ENCODE peak calls at places on chromosomes 7 and 10, in nine cellular contexts. A is Calu3; Y is WERI-Rb-1; O is fibroblast of lung; L is CD4-positive, alpha-beta T cell; S is kidney epithelial cell; I is endodermal cell; E is lung; B is IMR-90. G is an unnamed sample.

GRCh38 chr7:159175792-159176191 is 31.1 kb upstream of the VIPR2 start:
- DNase-seq in B (no peak), E (no peak), S (no peak), L (no peak), A (no peak), I (no peak), O (no peak), Y (no peak), G (no peak)

GRCh38 chr10:62023289-62023688 is 121.8 kb downstream of the ARID5B start:
- DNase-seq in S (no peak), E (no peak), Y (no peak), A (no peak), I (no peak), B (no peak), L (no peak), O (no peak), G (no peak)

GRCh38 chr7:78530351-78530750 is 731.8 kb downstream of the PHTF2 start:
- DNase-seq in B (peak), L (no peak), S (peak), Y (no peak), O (peak), E (no peak), A (no peak), I (no peak), G (peak)

GRCh38 chr7:5472432-5473315 is 49.0 kb upstream of the TNRC18 start:
- DNase-seq in I (peak), Y (no peak), E (no peak), B (no peak), A (no peak), O (no peak), L (no peak), S (no peak), G (no peak)

GRCh38 chr10:87861566-87861952 is 1.8 kb downstream of the KLLN start:
- DNase-seq in E (peak), L (peak), I (no peak), O (peak), Y (no peak), B (peak), S (no peak), A (peak), G (peak)

GRCh38 chr10:4849555-4850242 is 23.7 kb downstream of the AKR1E2 start:
- DNase-seq in E (peak), Y (peak), S (peak), O (peak), L (peak), A (peak), I (peak), B (peak), G (peak)

GRCh38 chr10:75825656-75826055 is 394.2 kb downstream of the LRMDA start:
- DNase-seq in L (no peak), S (no peak), B (no peak), O (no peak), I (no peak), A (no peak), Y (no peak), E (no peak), G (no peak)

GRCh38 chr7:50497968-50498367 is 47.8 kb upstream of the FIGNL1 start:
- DNase-seq in B (peak), Y (no peak), S (no peak), L (no peak), E (no peak), O (no peak), I (no peak), A (no peak), G (peak)

GRCh38 chr7:115748123-115748738 is 282.3 kb downstream of the TFEC start:
- DNase-seq in L (no peak), O (no peak), Y (peak), S (no peak), B (peak), A (peak), I (no peak), E (no peak), G (no peak)

GRCh38 chr7:129388353-129389098 is 45.7 kb upstream of the STRIP2 start:
- DNase-seq in Y (no peak), I (no peak), S (no peak), E (no peak), O (no peak), B (no peak), A (no peak), L (no peak), G (no peak)

GRCh38 chr10:105274671-105275070 is 633.6 kb downstream of the SORCS3 start:
- DNase-seq in A (no peak), S (no peak), O (no peak), E (no peak), Y (no peak), B (no peak), I (no peak), L (no peak), G (no peak)

GRCh38 chr10:119541046-119541445 is 1.5 kb downstream of the RGS10 start:
- DNase-seq in I (no peak), S (no peak), Y (no peak), O (peak), B (peak), E (no peak), A (no peak), L (no peak), G (peak)

GRCh38 chr10:48274636-48275035 is at the start of gene FRMPD2:
- DNase-seq in Y (peak), E (no peak), O (no peak), A (no peak), L (no peak), S (no peak), I (peak), B (no peak), G (no peak)

GRCh38 chr10:94002156-94002555 is 8.4 kb downstream of the PLCE1 start:
- DNase-seq in E (no peak), S (no peak), I (no peak), L (no peak), B (no peak), A (no peak), Y (no peak), O (peak), G (no peak)

GRCh38 chr7:77242068-77242467 is 42.4 kb upstream of the FGL2 start:
- DNase-seq in A (no peak), S (no peak), O (no peak), I (no peak), L (no peak), Y (no peak), B (no peak), E (no peak), G (no peak)

GRCh38 chr10:16644146-16644545 is 122.5 kb upstream of the C1QL3 start:
- DNase-seq in S (peak), A (peak), L (no peak), B (peak), I (no peak), E (no peak), O (peak), Y (no peak), G (peak)

GRCh38 chr10:127148933-127149220 is 47.5 kb downstream of the INSYN2A start:
- DNase-seq in A (no peak), Y (no peak), S (peak), E (no peak), O (peak), I (no peak), L (no peak), B (peak), G (peak)

GRCh38 chr7:26664735-26665420 is 199.5 kb downstream of the SKAP2 start:
- DNase-seq in O (peak), B (peak), A (peak), E (peak), Y (no peak), I (no peak), L (peak), S (no peak), G (peak)

GRCh38 chr7:17318146-17318545 is 19.7 kb downstream of the AHR start:
- DNase-seq in B (peak), I (no peak), Y (no peak), E (no peak), S (no peak), L (no peak), A (no peak), O (peak), G (peak)

GRCh38 chr7:19284136-19284535 is 138.9 kb upstream of the FERD3L start:
- DNase-seq in A (no peak), E (no peak), O (no peak), I (no peak), Y (no peak), S (no peak), L (no peak), B (no peak), G (peak)

GRCh38 chr7:156445997-156446761 is 194.4 kb upstream of the RNF32 start:
- DNase-seq in S (no peak), B (no peak), O (no peak), I (no peak), Y (no peak), L (no peak), E (no peak), A (no peak), G (no peak)

GRCh38 chr10:86756511-86757109 is at the start of gene BMPR1A:
- DNase-seq in O (no peak), S (no peak), B (peak), Y (peak), E (peak), I (peak), L (peak), A (peak), G (peak)

GRCh38 chr10:102055647-102056419 is at the start of gene ARMH3:
- DNase-seq in A (peak), L (peak), S (peak), B (peak), E (peak), O (peak), I (peak), Y (peak), G (peak)
- TF ChIP-seq CTCF in A (no peak), L (no peak), S (no peak), B (no peak), E (no peak), O (no peak), I (no peak), Y (no peak), G (no peak)

GRCh38 chr7:100397336-100398081 is 24.2 kb downstream of the PILRA start:
- DNase-seq in L (no peak), I (peak), E (no peak), Y (no peak), B (no peak), S (no peak), O (no peak), A (no peak), G (no peak)
- TF ChIP-seq CTCF in L (no peak), I (peak), E (no peak), Y (no peak), B (no peak), S (no peak), O (no peak), A (no peak), G (no peak)

DNA sequence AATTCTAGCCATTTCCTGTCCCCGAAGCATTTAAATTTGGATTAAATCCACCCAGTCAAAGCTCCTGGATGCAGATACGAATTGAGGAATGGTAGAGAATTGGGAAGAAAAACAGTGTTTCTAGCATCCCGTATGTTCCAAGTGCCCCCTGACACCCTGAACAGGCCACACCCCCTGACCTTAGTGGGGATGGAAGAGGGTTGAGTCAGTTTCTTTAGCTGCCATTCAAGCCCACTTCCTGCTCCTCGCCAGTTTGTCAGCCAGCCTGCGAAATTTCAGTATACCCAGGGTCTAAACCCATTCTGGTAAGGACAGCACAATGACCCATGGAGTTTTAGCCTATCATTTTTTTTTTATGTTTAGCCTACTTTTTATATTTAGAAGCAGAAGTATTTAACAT is 101.1 kb downstream of the PKD1L1 start:
- DNase-seq in O (no peak), Y (no peak), S (no peak), A (no peak), I (no peak), B (no peak), L (no peak), E (peak), G (no peak)
- TF ChIP-seq CTCF in O (no peak), Y (no peak), S (no peak), A (no peak), I (no peak), B (no peak), L (no peak), E (no peak), G (no peak)

DNA sequence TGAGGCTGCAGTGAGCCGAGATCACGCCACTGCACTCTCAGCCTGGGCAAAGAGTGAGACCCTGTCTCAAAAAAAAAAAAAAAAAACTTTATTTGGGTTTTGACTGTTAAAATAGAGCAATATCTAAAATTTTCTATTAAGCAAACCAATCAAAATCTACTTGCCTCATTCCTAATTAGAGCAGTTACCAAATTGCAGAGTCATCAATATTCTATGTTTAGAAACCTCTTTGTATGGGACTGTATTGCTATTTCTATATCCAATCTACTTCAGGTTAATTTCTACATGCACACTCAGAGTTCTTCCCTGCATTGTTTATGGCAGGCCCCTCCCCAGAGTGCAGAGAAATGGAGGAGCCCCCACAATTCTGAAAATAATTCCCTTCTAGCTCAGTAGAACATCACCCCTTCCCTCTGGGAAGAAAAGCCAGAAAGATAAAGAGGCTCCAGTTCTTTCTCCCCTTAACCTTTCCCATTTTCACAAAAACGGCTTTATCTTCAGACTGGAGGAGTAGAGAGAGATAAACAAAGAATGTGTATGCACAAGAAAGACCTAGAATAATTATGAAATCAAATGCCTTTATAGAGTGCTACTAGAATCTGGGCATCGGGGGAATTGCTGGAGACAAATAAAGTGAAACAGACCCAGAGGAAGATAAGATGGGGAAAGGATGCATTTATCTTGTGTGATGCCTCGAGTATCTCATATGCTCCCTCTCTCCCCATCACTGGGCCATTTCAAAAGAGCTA is 17.9 kb downstream of the SCRN1 start:
- DNase-seq in O (no peak), Y (no peak), S (no peak), A (no peak), B (no peak), L (no peak), E (no peak), I (no peak), G (no peak)
- TF ChIP-seq CTCF in O (no peak), Y (no peak), S (no peak), A (no peak), B (no peak), L (no peak), E (no peak), I (no peak), G (no peak)

GRCh38 chr7:149801816-149802215 is 28.4 kb upstream of the ZNF467 start:
- DNase-seq in E (no peak), O (no peak), Y (no peak), I (no peak), S (no peak), L (no peak), B (no peak), A (no peak), G (no peak)

GRCh38 chr7:149797771-149798170 is 24.4 kb upstream of the ZNF467 start:
- DNase-seq in Y (no peak), L (no peak), S (no peak), I (no peak), B (no peak), O (no peak), E (no peak), A (no peak), G (no peak)

GRCh38 chr7:149801002-149801566 is 27.7 kb upstream of the ZNF467 start:
- DNase-seq in S (no peak), B (no peak), E (no peak), Y (no peak), A (no peak), I (no peak), L (no peak), O (no peak), G (no peak)

GRCh38 chr7:149800169-149800555 is 26.8 kb upstream of the ZNF467 start:
- DNase-seq in Y (no peak), S (no peak), B (no peak), L (no peak), I (no peak), E (no peak), O (no peak), A (no peak), G (no peak)

DNA sequence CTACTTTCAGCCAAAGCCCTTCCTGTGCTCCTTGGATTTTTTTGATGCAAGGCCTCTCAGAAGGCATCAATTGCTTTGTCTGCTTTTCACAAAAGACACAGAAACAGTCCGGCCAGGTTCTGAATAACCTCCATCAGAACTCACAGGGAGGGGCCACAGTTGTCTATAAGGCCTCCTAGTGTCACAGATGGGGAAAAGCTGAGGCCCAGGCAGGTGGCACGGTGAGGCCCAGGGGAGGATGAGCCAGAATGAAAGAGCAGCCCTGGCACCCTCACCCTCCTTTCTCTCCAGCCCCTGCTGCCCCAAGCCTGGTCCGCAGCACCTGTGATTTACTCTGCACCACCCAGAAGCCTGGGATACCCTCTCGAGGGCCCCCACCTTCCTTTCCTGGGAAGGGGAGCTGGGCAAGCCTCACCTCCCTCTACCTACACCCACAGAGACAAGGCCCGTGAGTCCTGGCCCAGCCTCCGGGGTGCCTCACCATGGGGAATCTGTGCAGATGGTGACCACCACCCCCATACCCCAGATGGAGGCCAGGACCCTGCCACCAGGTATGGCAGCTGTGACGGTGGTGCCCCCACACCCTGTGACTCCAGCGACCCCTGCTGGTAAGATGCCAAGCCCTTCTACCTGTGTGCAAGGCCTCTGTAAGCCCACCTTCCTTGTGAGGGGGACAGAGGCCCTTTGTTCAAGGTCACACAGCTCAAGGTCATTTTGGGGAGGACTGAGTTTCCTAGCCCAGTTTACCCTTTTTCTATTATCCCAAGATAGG is 26.2 kb upstream of the ZNF467 start:
- DNase-seq in I (peak), B (no peak), Y (peak), A (peak), L (peak), O (no peak), E (peak), S (no peak), G (peak)
- TF ChIP-seq CTCF in I (peak), B (peak), Y (peak), A (peak), L (peak), O (peak), E (peak), S (peak), G (peak)

DNA sequence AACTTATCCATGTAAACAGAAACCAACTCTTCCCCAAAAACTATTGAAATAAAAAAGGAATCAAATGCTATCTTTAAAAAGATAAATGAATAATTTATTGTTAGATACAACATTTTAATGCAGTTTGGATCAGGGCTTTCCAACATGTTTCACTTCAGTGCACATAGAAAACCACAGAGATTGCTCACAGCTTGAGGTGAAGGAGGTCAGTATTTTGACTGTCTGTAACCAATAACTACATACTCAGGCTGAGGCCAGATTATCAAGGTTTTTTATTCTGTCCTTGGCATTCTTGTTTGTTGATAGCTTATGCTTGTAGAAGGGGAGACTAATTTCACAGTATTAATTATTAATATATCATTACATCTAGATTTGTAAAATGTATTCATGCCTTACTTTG is 195.5 kb downstream of the PRKG1 start:
- DNase-seq in E (no peak), A (no peak), S (peak), L (no peak), O (peak), I (no peak), B (peak), Y (no peak), G (peak)
- TF ChIP-seq CTCF in E (no peak), A (no peak), S (no peak), L (no peak), O (no peak), I (no peak), B (no peak), Y (no peak), G (no peak)

G was measured in cardiac fibroblast.